ENCODE peak calls at places on chromosomes 12 and 14, in ten cellular contexts. Q is ovary; L is mucosa of descending colon; B is PC-3; P is stomach; I is cardiac muscle cell; R is neuronal stem cell; V is CD8-positive, alpha-beta memory T cell; C is upper lobe of left lung; E is iPS DF 6.9. G is an unnamed sample.

GRCh38 chr12:109199324-109199723 is 82.9 kb downstream of the ACACB start:
- DNase-seq in P (no peak), I (no peak), E (no peak), B (no peak), L (no peak), Q (no peak), V (no peak), C (no peak), R (no peak), G (no peak)

GRCh38 chr14:104277416-104278213 is 139.2 kb downstream of the KIF26A start:
- DNase-seq in E (no peak), L (no peak), C (peak; percentile 11), R (no peak), I (no peak), B (no peak), Q (peak; percentile 7), V (no peak), P (peak; percentile 22), G (no peak)

GRCh38 chr14:32109676-32110075 is 32.6 kb downstream of the ARHGAP5 start:
- DNase-seq in P (no peak), Q (no peak), C (no peak), L (no peak), I (no peak), E (no peak), R (no peak), B (no peak), V (no peak), G (peak; percentile 31)

GRCh38 chr12:119592232-119592631 is 1.3 kb upstream of the TMEM233 start:
- DNase-seq in E (no peak), V (no peak), I (no peak), P (no peak), Q (no peak), L (no peak), C (no peak), R (no peak), B (peak; percentile 44), G (no peak)

GRCh38 chr12:157644-158043 is 56.3 kb downstream of the SLC6A12 start:
- DNase-seq in V (no peak), L (no peak), P (no peak), Q (no peak), I (no peak), R (no peak), B (no peak), C (no peak), E (no peak), G (no peak)

GRCh38 chr14:60349663-60350365 is 100.8 kb downstream of the PPM1A start:
- DNase-seq in Q (peak; percentile 11), P (peak; percentile 33), V (no peak), R (no peak), B (peak; percentile 90), L (peak; percentile 54), I (peak; percentile 70), E (no peak), C (no peak), G (no peak)

GRCh38 chr14:99749142-99749541 is 44.1 kb upstream of the EML1 start:
- DNase-seq in E (no peak), P (no peak), V (no peak), Q (no peak), L (no peak), B (no peak), C (no peak), I (no peak), R (no peak), G (no peak)

GRCh38 chr14:103870144-103870876 is 22.9 kb upstream of the PPP1R13B start:
- DNase-seq in V (no peak), B (no peak), R (no peak), P (peak; percentile 66), E (no peak), I (no peak), C (no peak), L (no peak), Q (no peak), G (no peak)

GRCh38 chr12:93243382-93243688 is 134.4 kb upstream of the NUDT4 start:
- DNase-seq in I (no peak), P (no peak), C (no peak), Q (no peak), R (no peak), V (no peak), E (no peak), L (no peak), B (no peak), G (no peak)

GRCh38 chr12:25701290-25701689 is 148.2 kb upstream of the LMNTD1 start:
- DNase-seq in R (no peak), P (no peak), I (no peak), Q (no peak), V (no peak), L (no peak), E (no peak), C (no peak), B (peak; percentile 80), G (no peak)

GRCh38 chr14:24312736-24313507 is 1.6 kb downstream of the LTB4R start:
- DNase-seq in B (no peak), L (peak; percentile 47), P (no peak), V (peak; percentile 61), I (no peak), E (no peak), C (peak; percentile 81), Q (no peak), R (no peak), G (no peak)

GRCh38 chr14:39265032-39265431 is 31.3 kb downstream of the MIA2 start:
- DNase-seq in I (peak; percentile 22), C (no peak), V (no peak), P (no peak), E (no peak), Q (no peak), L (peak; percentile 31), R (no peak), B (peak; percentile 37), G (no peak)

GRCh38 chr14:42571991-42572390 is 965.3 kb downstream of the LRFN5 start:
- DNase-seq in B (no peak), V (no peak), Q (no peak), P (no peak), E (no peak), L (no peak), C (no peak), R (no peak), I (no peak), G (no peak)

GRCh38 chr14:95531473-95531872 is 3.4 kb upstream of the GLRX5 start:
- DNase-seq in P (no peak), E (no peak), I (no peak), C (no peak), Q (no peak), V (no peak), R (no peak), B (peak; percentile 80), L (no peak), G (peak; percentile 56)
- H3K4me3 ChIP-seq in P (no peak overlapping the region), E (no peak overlapping the region), I (no peak overlapping the region), C (no peak overlapping the region), Q (no peak overlapping the region), V (no peak overlapping the region), R (no peak overlapping the region), B (peak overlapping the region; percentile 98), L (no peak overlapping the region), G (peak overlapping the region; percentile 93)

GRCh38 chr14:67515386-67516079 is 17.6 kb upstream of the PLEKHH1 start:
- DNase-seq in L (peak; percentile 33), R (no peak), Q (no peak), E (no peak), P (peak; percentile 29), B (peak; percentile 30), V (no peak), I (no peak), C (no peak), G (no peak)

GRCh38 chr14:67514650-67515385 is 18.3 kb upstream of the PLEKHH1 start:
- DNase-seq in C (peak; percentile 53), L (peak; percentile 57), Q (peak; percentile 49), I (no peak), E (no peak), B (peak; percentile 35), P (peak; percentile 50), R (no peak), V (peak; percentile 55), G (no peak)

GRCh38 chr14:67512463-67513134 is 20.5 kb upstream of the PLEKHH1 start:
- DNase-seq in Q (no peak), E (no peak), P (no peak), V (no peak), B (no peak), C (no peak), R (no peak), L (no peak), I (no peak), G (no peak)

GRCh38 chr14:67513631-67514108 is 19.4 kb upstream of the PLEKHH1 start:
- DNase-seq in R (no peak), I (no peak), B (no peak), Q (no peak), C (no peak), L (peak; percentile 29), E (no peak), V (no peak), P (no peak), G (no peak)

GRCh38 chr14:67514203-67514607 is 18.9 kb upstream of the PLEKHH1 start:
- DNase-seq in V (no peak), L (peak; percentile 27), R (no peak), C (no peak), E (no peak), Q (peak; percentile 40), P (no peak), B (no peak), I (no peak), G (no peak)
- H3K4me3 ChIP-seq in V (peak overlapping the region; percentile 74), L (peak overlapping the region; percentile 94), R (no peak overlapping the region), C (no peak overlapping the region), E (peak overlapping the region; percentile 89), Q (peak overlapping the region; percentile 97), P (peak overlapping the region; percentile 89), B (peak overlapping the region; percentile 83), I (no peak overlapping the region), G (peak overlapping the region; percentile 55)

GRCh38 chr12:29681370-29681769 is 102.4 kb downstream of the TMTC1 start:
- DNase-seq in B (no peak), V (no peak), L (no peak), I (no peak), P (no peak), E (no peak), R (no peak), Q (no peak), C (no peak), G (no peak)
- H3K4me3 ChIP-seq in B (no peak overlapping the region), V (no peak overlapping the region), L (no peak overlapping the region), I (no peak overlapping the region), P (no peak overlapping the region), E (no peak overlapping the region), R (no peak overlapping the region), Q (no peak overlapping the region), C (no peak overlapping the region), G (no peak overlapping the region)

GRCh38 chr14:61751475-61751989 is 10.7 kb upstream of the SNAPC1 start:
- DNase-seq in Q (no peak), E (no peak), V (no peak), L (no peak), P (no peak), I (no peak), R (no peak), C (no peak), B (no peak), G (no peak)

GRCh38 chr14:61747342-61747741 is 14.9 kb upstream of the SNAPC1 start:
- DNase-seq in L (no peak), R (no peak), I (no peak), B (no peak), V (no peak), P (no peak), C (no peak), E (no peak), Q (no peak), G (no peak)

GRCh38 chr14:61749867-61750266 is 12.4 kb upstream of the SNAPC1 start:
- DNase-seq in B (peak; percentile 76), V (no peak), I (peak; percentile 60), Q (no peak), R (no peak), L (peak; percentile 69), E (no peak), P (no peak), C (no peak), G (no peak)

GRCh38 chr14:61750708-61751474 is 11.3 kb upstream of the SNAPC1 start:
- DNase-seq in E (peak; percentile 45), C (peak; percentile 95), B (peak; percentile 99), L (peak; percentile 92), I (peak; percentile 92), P (peak; percentile 91), Q (peak; percentile 80), V (peak; percentile 73), R (peak; percentile 57), G (peak; percentile 30)

GRCh38 chr14:61749264-61749663 is 13.0 kb upstream of the SNAPC1 start:
- DNase-seq in C (no peak), L (no peak), R (no peak), P (no peak), E (no peak), Q (no peak), I (peak; percentile 15), V (no peak), B (peak; percentile 76), G (no peak)
- H3K4me3 ChIP-seq in C (no peak overlapping the region), L (no peak overlapping the region), R (no peak overlapping the region), P (no peak overlapping the region), E (no peak overlapping the region), Q (no peak overlapping the region), I (peak overlapping the region; percentile 50), V (no peak overlapping the region), B (peak overlapping the region; percentile 72), G (no peak overlapping the region)